ENCODE peak calls at places on chromosome 3, in nine cellular contexts. S, N, A, W, E, Y, P, V and Q are unnamed samples.

GRCh38 chr3:197231326-197231725 is 67.1 kb downstream of the DLG1 start:
- DNase-seq in S (no peak), N (no peak), A (no peak), W (no peak), E (no peak), Y (no peak), P (no peak), V (no peak), Q (no peak)

GRCh38 chr3:4323246-4324027 is 20.3 kb downstream of the SETMAR start:
- DNase-seq in S (no peak), N (no peak), A (peak; percentile 26), W (no peak), E (no peak), Y (no peak), P (no peak), V (no peak), Q (no peak)

GRCh38 chr3:165195628-165196576 is at the start of gene SLITRK3:
- DNase-seq in S (peak; percentile 84), N (no peak), A (no peak), W (no peak), E (no peak), Y (no peak), P (peak; percentile 60), V (no peak), Q (no peak)

GRCh38 chr3:194617827-194618226 is 15.4 kb downstream of the TMEM44 start:
- DNase-seq in S (no peak), N (no peak), A (no peak), W (no peak), E (no peak), Y (no peak), P (no peak), V (no peak), Q (no peak)

GRCh38 chr3:134317106-134317947 is 56.9 kb downstream of the AMOTL2 start:
- DNase-seq in S (no peak), N (no peak), A (no peak), W (no peak), E (no peak), Y (no peak), P (no peak), V (no peak), Q (no peak)

GRCh38 chr3:43106293-43106628 is 382 bp upstream of the POMGNT2 start:
- DNase-seq in S (no peak), N (peak; percentile 0), A (no peak), W (no peak), E (no peak), Y (no peak), P (no peak), V (no peak), Q (no peak)

GRCh38 chr3:19891740-19892139 is 42.3 kb downstream of the EFHB start:
- DNase-seq in S (no peak), N (no peak), A (no peak), W (no peak), E (peak; percentile 16), Y (no peak), P (no peak), V (no peak), Q (no peak)

GRCh38 chr3:189202583-189202982 is 30.8 kb downstream of the TPRG1 start:
- DNase-seq in S (no peak), N (no peak), A (no peak), W (no peak), E (no peak), Y (no peak), P (peak; percentile 12), V (no peak), Q (no peak)

DNA sequence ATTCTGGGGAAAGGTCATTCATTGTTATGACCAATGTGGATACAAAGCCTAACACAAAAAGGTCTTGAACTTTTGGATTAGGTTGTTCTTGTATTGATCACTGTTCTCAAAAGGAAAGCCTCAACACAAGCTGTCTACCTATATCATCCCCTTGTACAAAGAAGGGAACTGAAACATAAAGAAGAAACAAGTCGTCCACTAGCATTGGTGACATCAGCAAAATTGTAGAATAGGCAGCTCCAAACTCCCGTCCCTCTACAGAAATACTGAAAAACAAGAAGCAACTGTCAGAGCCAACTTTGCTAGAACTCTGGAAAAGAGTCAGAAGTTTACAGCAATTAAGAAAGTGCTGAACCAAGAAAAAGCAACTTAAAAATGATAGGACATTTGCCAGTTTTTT is 7.5 kb upstream of the NR1I2 start:
- DNase-seq in S (no peak), N (no peak), A (no peak), W (no peak), E (no peak), Y (no peak), P (no peak), V (no peak), Q (no peak)
- TF ChIP-seq POLR2AphosphoS5 in S (no peak), N (no peak), A (no peak), W (no peak), E (no peak), Y (no peak), P (no peak), V (no peak), Q (no peak)

GRCh38 chr3:169244119-169244864 is 419.2 kb downstream of the MECOM start:
- DNase-seq in S (no peak), N (no peak), A (no peak), W (no peak), E (no peak), Y (peak; percentile 64), P (peak; percentile 29), V (no peak), Q (no peak)
- TF ChIP-seq POLR2AphosphoS5 in S (no peak), N (no peak), A (no peak), W (no peak), E (no peak), Y (no peak), P (no peak), V (no peak), Q (no peak)

DNA sequence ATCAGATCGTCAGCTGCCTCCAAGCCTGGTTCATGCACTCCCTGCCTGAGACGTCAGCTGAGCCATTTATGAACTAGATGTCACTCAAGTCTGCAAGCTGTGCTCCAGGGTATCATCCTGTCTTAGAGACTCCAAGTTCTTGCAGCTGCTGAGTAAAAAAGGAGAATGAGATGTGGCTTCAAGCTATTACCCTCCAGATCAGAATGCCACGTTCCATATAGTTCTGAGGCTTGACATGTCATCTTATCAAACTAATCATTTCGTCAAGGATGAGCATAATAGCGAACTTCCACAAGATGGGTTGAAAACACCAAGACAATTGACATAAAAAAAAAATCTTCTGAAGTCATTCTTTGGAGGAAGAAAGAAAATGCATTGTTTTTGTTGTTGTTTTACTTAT is 766.2 kb downstream of the TBL1XR1 start:
- DNase-seq in S (no peak), N (no peak), A (no peak), W (no peak), E (no peak), Y (no peak), P (no peak), V (no peak), Q (no peak)
- TF ChIP-seq POLR2AphosphoS5 in S (no peak), N (no peak), A (no peak), W (no peak), E (no peak), Y (no peak), P (no peak), V (no peak), Q (no peak)

GRCh38 chr3:9467451-9467850 is 70.0 kb downstream of the SETD5 start:
- DNase-seq in S (no peak), N (no peak), A (no peak), W (no peak), E (no peak), Y (no peak), P (no peak), V (no peak), Q (no peak)
- TF ChIP-seq POLR2AphosphoS5 in S (no peak), N (peak; percentile 41), A (no peak), W (no peak), E (no peak), Y (no peak), P (no peak), V (no peak), Q (no peak)

DNA sequence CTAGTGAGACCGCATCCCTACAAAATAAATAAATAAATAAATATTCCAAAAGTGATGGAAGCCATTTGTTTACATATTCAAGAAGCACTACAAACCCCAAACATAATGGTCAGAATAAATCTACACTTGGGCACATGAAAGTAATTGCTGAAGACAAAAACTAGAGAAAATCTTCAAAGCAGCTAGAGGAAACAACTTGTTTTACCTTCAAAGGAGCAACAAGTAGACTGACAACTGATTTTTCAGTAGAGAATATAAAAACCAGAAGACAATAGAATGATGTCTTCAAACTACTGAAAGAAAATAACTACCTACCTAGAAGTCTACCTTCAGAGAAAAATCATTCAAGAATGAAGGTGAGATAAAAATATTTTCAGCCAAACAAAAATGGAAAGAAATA is 89.4 kb downstream of the TPRA1 start:
- DNase-seq in S (no peak), N (no peak), A (no peak), W (no peak), E (no peak), Y (no peak), P (no peak), V (no peak), Q (no peak)
- TF ChIP-seq POLR2AphosphoS5 in S (no peak), N (no peak), A (no peak), W (no peak), E (no peak), Y (no peak), P (no peak), V (no peak), Q (no peak)

GRCh38 chr3:63818282-63819150 is 583 bp upstream of the C3orf49 start:
- DNase-seq in S (no peak), N (peak; percentile 28), A (no peak), W (no peak), E (peak; percentile 60), Y (peak; percentile 61), P (peak; percentile 83), V (peak; percentile 29), Q (peak; percentile 70)

GRCh38 chr3:63809607-63810006 is 9.5 kb upstream of the C3orf49 start:
- DNase-seq in S (no peak), N (no peak), A (no peak), W (no peak), E (no peak), Y (no peak), P (peak; percentile 22), V (no peak), Q (no peak)

GRCh38 chr3:63817209-63817608 is 1.9 kb upstream of the C3orf49 start:
- DNase-seq in S (no peak), N (no peak), A (no peak), W (no peak), E (no peak), Y (no peak), P (no peak), V (no peak), Q (no peak)

GRCh38 chr3:63819151-63819398 is at the start of gene C3orf49:
- DNase-seq in S (no peak), N (no peak), A (no peak), W (no peak), E (no peak), Y (no peak), P (no peak), V (no peak), Q (no peak)

GRCh38 chr3:63814300-63814699 is 4.8 kb upstream of the C3orf49 start:
- DNase-seq in S (no peak), N (no peak), A (peak; percentile 8), W (no peak), E (no peak), Y (no peak), P (peak; percentile 55), V (no peak), Q (no peak)
- TF ChIP-seq POLR2AphosphoS5 in S (no peak), N (no peak), A (no peak), W (no peak), E (no peak), Y (no peak), P (no peak), V (no peak), Q (no peak)